ENCODE peak calls at places on chromosome 4, in four cellular contexts. C is H9, R is PC-9, W is H1. T is an unnamed sample.

GRCh38 chr4:169658196-169658595 is 37.8 kb downstream of the CLCN3 start:
- DNase-seq in C (no peak), W (no peak), R (peak), T (peak)

GRCh38 chr4:121252224-121252806 is 88.2 kb upstream of the TNIP3 start:
- DNase-seq in R (peak), C (peak), W (peak), T (peak)

GRCh38 chr4:36290641-36291040 is 9.2 kb downstream of the DTHD1 start:
- DNase-seq in R (no peak), C (no peak), W (no peak), T (no peak)

GRCh38 chr4:10832989-10833635 is 148.5 kb upstream of the CLNK start:
- DNase-seq in R (no peak), W (no peak), C (no peak), T (no peak)

GRCh38 chr4:19514276-19515070 is 737.2 kb upstream of the SLIT2 start:
- DNase-seq in W (no peak), C (no peak), R (no peak), T (no peak)

GRCh38 chr4:173505924-173506779 is 23.9 kb downstream of the HAND2 start:
- DNase-seq in C (peak), R (no peak), W (no peak), T (peak)

GRCh38 chr4:30716671-30717207 is 3.4 kb upstream of the PCDH7 start:
- DNase-seq in R (no peak), C (no peak), W (no peak), T (peak)

GRCh38 chr4:155207534-155208257 is 740 bp upstream of the NPY2R start:
- DNase-seq in C (peak), W (peak), R (no peak), T (peak)

GRCh38 chr4:1307951-1308735 is 18.5 kb downstream of the MAEA start:
- DNase-seq in R (no peak), W (no peak), C (peak), T (peak)

GRCh38 chr4:81130569-81130968 is 84.5 kb downstream of the PRKG2 start:
- DNase-seq in R (no peak), C (peak), W (no peak), T (no peak)

GRCh38 chr4:169968999-169969398 is 57.2 kb downstream of the MFAP3L start:
- DNase-seq in W (no peak), C (no peak), R (no peak), T (peak)

GRCh38 chr4:151207186-151207585 is 69.8 kb upstream of the PRSS48 start:
- DNase-seq in W (no peak), C (no peak), R (no peak), T (no peak)

GRCh38 chr4:5900844-5901243 is 8.0 kb upstream of the CRMP1 start:
- DNase-seq in C (no peak), R (no peak), W (no peak), T (no peak)

GRCh38 chr4:20393486-20394100 is 141.9 kb downstream of the SLIT2 start:
- DNase-seq in C (no peak), R (no peak), W (no peak), T (no peak)

GRCh38 chr4:78644744-78645330 is 93.3 kb downstream of the ANXA3 start:
- DNase-seq in R (peak), C (peak), W (no peak), T (peak)

GRCh38 chr4:144903953-144904711 is 193.9 kb downstream of the ANAPC10 start:
- DNase-seq in R (no peak), W (no peak), C (no peak), T (peak)

GRCh38 chr4:144910753-144911152 is 187.2 kb downstream of the ANAPC10 start:
- DNase-seq in C (no peak), W (no peak), R (no peak), T (no peak)

GRCh38 chr4:144902614-144903013 is 195.4 kb downstream of the ANAPC10 start:
- DNase-seq in C (no peak), R (no peak), W (no peak), T (no peak)

GRCh38 chr4:144905286-144905685 is 192.7 kb downstream of the ANAPC10 start:
- DNase-seq in W (no peak), R (no peak), C (no peak), T (no peak)

DNA sequence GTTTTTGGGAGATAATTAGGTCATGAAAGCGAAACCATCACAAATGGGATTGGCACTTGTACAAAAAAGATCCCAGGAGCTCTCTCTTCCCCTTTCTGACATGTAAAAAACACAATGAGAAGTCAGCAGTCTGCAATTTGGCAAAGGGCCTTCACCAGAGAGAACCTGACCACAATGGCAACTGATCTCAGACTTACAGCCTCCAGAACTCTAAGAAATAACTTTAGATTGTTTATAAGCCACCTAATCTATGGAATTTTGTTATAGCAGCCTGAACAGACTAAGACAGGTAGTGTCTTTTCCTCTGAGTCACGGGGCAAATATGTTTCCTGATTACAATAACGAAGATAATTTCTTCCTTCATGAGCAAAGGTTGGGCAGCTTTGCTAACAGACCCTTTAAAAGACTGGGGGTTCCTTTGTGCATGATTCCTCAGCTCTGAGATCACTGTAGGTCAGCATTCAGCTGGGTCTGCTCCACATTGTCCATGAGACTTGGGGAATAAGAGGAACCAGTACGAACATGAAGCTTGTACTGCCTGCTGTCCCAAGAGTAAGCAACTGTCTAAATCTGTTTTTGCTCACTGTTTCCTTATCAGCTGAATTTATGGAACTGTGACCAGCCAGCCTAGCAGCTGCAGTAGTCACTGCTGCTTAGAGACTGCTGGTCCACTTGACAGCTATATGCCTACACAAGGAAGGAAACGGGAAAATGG is 191.7 kb downstream of the ANAPC10 start:
- DNase-seq in W (no peak), C (no peak), R (no peak), T (no peak)
- H2AFZ ChIP-seq in W (no peak), C (no peak), R (no peak), T (no peak)

GRCh38 chr4:182144621-182145359 is 98.4 kb upstream of the TENM3 start:
- DNase-seq in R (no peak), C (peak), W (no peak), T (peak)
- H2AFZ ChIP-seq in R (no peak), C (no peak), W (no peak), T (peak)

GRCh38 chr4:144615182-144615581 is 30.8 kb upstream of the HHIP start:
- DNase-seq in W (no peak), R (no peak), C (no peak), T (no peak)

GRCh38 chr4:144611850-144612249 is 34.1 kb upstream of the HHIP start:
- DNase-seq in R (no peak), C (peak), W (peak), T (no peak)
- H2AFZ ChIP-seq in R (no peak), C (no peak), W (no peak), T (no peak)

GRCh38 chr4:159023741-159024140 is 79.1 kb upstream of the RAPGEF2 start:
- DNase-seq in R (no peak), C (no peak), W (no peak), T (no peak)
- H2AFZ ChIP-seq in R (no peak), C (peak), W (peak), T (peak)

DNA sequence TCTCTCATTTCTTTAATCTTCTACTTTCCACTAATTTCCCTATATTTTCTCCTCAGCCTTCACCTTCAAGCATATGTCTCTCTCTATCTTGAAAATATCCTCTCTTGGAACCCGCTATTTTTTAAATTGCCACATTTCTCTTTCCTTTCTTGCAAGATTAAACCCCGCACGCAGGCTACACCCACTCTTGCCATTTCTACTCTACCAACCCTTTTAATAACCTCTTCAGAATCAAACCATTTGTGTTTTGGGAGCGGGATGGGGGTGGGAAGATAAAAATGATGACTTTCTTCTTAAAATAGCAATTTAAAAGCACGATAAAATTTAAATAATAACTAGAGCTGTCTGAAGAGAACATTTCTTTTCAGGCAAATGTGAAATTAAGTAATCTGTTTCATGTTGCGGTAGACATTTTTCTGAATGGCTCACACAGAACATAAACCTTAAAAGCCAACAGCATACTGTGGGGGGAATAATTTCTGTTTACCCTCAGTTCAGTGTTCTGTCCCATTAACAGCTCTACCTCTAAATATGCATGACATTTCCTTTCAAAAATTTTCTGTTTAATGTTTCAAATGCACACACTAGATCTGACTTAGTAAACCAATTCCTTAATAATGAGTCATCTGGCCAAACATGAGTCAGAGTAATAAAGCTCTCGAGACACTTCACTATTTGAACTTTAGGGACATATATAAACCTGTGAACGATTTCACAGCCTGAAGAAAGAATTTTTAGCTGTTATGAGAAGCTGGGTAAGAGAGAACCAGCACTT is 20.5 kb downstream of the ARSJ start:
- DNase-seq in R (peak), W (no peak), C (no peak), T (no peak)
- H2AFZ ChIP-seq in R (no peak), W (no peak), C (no peak), T (no peak)

GRCh38 chr4:111204807-111205206 is 581.9 kb upstream of the PITX2 start:
- DNase-seq in W (no peak), R (no peak), C (no peak), T (no peak)
- H2AFZ ChIP-seq in W (no peak), R (no peak), C (no peak), T (peak)

DNA sequence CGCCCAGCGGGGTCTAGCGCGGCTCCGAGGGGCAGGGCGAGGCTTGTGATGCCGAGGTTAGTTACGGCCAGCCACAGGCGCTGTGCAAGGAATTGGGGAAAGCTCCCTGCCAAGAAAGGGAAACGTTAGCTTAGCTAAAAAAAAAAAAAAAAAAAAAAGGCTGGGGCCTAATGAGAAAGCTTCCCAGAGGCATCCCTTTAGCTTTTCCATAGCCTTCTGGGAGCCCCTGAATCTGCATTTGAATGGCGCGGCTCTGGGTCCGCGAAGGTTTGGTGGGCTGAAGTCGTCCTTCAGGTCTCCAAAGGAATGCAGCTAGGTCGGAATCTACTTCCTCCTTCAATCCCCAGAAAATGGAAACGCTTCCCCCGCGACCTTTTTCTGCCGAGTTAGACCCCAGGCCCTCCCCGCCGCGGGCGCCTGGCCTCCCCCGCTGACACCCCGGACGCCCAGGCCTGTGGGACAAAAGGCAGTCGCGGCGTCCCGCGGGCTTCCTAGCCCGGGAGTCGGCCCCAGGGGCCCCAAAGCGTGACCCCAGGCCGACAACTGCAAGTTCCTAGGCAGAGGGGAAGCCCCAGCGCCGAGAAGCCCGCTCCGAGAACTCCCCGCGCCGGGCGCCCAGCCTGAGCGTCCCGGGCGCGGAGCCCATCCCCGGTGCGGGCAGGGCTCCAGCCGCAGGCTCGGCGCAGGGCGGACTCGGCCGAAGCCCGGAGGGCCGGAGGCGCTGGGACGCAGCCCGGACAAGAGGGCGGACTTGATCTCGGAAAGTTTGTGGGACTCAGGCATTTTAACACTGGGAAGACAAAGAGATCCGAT is 598 bp upstream of the FAT1 start:
- DNase-seq in C (peak), R (peak), W (no peak), T (peak)
- H2AFZ ChIP-seq in C (no peak), R (peak), W (no peak), T (peak)

DNA sequence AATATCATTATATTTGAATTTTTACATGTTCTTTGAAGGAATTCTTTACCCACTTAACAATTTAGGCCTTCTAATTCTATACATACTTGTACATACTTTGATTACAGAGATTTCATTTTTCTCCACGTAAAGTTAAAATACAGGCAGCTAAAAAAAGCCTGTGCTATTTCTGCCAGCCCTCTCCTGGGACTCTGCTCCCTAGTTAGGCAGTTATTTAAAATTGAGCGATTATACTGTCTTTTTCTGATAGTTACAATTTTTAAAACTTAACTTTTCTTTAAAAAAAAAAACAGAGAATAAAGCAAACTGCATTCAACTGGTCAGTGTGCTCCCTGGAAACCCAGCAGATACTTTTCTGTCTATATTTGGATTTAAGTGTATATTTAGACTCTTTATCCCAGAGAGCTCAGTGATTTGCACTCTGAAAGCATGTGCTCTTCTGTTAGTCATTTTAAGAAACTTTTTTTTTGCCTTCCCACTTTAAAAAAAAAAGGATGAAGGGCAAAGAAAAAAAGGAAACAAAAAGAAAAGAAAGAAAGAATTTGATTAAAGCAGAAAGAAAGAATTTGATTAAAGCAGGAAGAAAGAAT is 18.1 kb upstream of the FAM241A start:
- DNase-seq in C (no peak), W (no peak), R (no peak), T (no peak)
- H2AFZ ChIP-seq in C (no peak), W (peak), R (peak), T (peak)

DNA sequence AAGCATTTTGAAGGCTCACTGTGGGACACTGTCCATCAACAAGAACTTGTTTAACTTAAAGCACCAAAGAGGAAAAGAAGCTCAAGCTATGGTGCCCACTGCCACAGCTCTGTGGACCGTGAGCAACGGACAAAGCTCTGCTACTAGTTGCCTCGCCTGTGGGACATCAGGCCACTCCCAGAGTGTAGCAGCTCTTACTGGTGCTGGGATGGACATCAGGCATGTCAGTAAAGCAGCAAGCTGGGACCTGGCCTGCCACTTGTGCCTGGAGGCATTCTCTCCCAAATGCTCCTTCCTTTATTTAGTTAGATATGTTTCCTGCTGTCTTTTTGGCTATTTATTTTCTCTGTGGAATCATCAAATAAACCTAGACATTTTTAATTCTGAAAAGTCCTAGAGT is 46.7 kb downstream of the TMEM154 start:
- DNase-seq in W (no peak), C (peak), R (no peak), T (no peak)
- H2AFZ ChIP-seq in W (peak), C (no peak), R (no peak), T (no peak)

T was measured in osteoblast.